ENCODE peak calls at places on chromosomes 1 and 21, in five cellular contexts. One of them, this sample, is unnamed. For H3K27me3 and H3K4me1, the result is how much of the 10 kb centered on the place peaks cover.

GRCh38 chr1:11316701-11317100 is 43.7 kb downstream of the UBIAD1 start:
- DNase-seq in Panc1: no peak
- DNase-seq in esophagus muscularis mucosa: no peak
- DNase-seq in aorta: no peak
- DNase-seq in DND-41: no peak
- DNase-seq in this sample: no peak

GRCh38 chr1:232891116-232891515 is 59.3 kb upstream of the NTPCR start:
- DNase-seq in Panc1: no peak
- DNase-seq in esophagus muscularis mucosa: no peak
- DNase-seq in DND-41: no peak
- DNase-seq in aorta: no peak
- DNase-seq in this sample: no peak

GRCh38 chr1:72557446-72558049 is 275.2 kb upstream of the NEGR1 start:
- DNase-seq in aorta: no peak
- DNase-seq in esophagus muscularis mucosa: no peak
- DNase-seq in Panc1: no peak
- DNase-seq in DND-41: peak
- DNase-seq in this sample: no peak

GRCh38 chr21:42991992-42992740 is 17.8 kb downstream of the PKNOX1 start:
- DNase-seq in Panc1: no peak
- DNase-seq in aorta: no peak
- DNase-seq in esophagus muscularis mucosa: peak
- DNase-seq in DND-41: no peak
- DNase-seq in this sample: no peak

GRCh38 chr21:36710729-36711048 is 11.8 kb downstream of the SIM2 start:
- DNase-seq in DND-41: no peak
- DNase-seq in aorta: peak
- DNase-seq in Panc1: no peak
- DNase-seq in esophagus muscularis mucosa: no peak
- DNase-seq in this sample: no peak

GRCh38 chr1:198713081-198713480 is 74.2 kb downstream of the PTPRC start:
- DNase-seq in Panc1: peak
- DNase-seq in DND-41: no peak
- DNase-seq in esophagus muscularis mucosa: no peak
- DNase-seq in aorta: no peak
- DNase-seq in this sample: no peak

GRCh38 chr1:225911207-225912130 is 12.6 kb downstream of the PYCR2 start:
- DNase-seq in DND-41: peak
- DNase-seq in Panc1: no peak
- DNase-seq in aorta: peak
- DNase-seq in esophagus muscularis mucosa: no peak
- DNase-seq in this sample: peak

GRCh38 chr1:247241687-247242086 is 14.2 kb upstream of the VN1R5 start:
- DNase-seq in esophagus muscularis mucosa: no peak
- DNase-seq in Panc1: no peak
- DNase-seq in DND-41: no peak
- DNase-seq in aorta: no peak
- DNase-seq in this sample: no peak

GRCh38 chr1:151905070-151905442 is 4.3 kb downstream of the THEM4 start:
- DNase-seq in esophagus muscularis mucosa: no peak
- DNase-seq in DND-41: no peak
- DNase-seq in Panc1: no peak
- DNase-seq in aorta: no peak
- DNase-seq in this sample: peak

GRCh38 chr1:115296981-115297380 is 41.1 kb downstream of the NGF start:
- DNase-seq in DND-41: no peak
- DNase-seq in Panc1: no peak
- DNase-seq in esophagus muscularis mucosa: no peak
- DNase-seq in aorta: no peak
- DNase-seq in this sample: no peak

GRCh38 chr1:184974837-184975115 is 468 bp upstream of the NIBAN1 start:
- DNase-seq in Panc1: no peak
- DNase-seq in DND-41: no peak
- DNase-seq in esophagus muscularis mucosa: no peak
- DNase-seq in aorta: no peak
- DNase-seq in this sample: no peak

GRCh38 chr1:173865468-173866164 is 2.2 kb downstream of the GAS5 start:
- DNase-seq in aorta: no peak
- DNase-seq in esophagus muscularis mucosa: no peak
- DNase-seq in Panc1: no peak
- DNase-seq in DND-41: no peak
- DNase-seq in this sample: no peak

GRCh38 chr1:173868266-173869107 is at the start of gene ZBTB37:
- DNase-seq in Panc1: no peak
- DNase-seq in DND-41: peak
- DNase-seq in esophagus muscularis mucosa: peak
- DNase-seq in aorta: peak
- DNase-seq in this sample: peak

GRCh38 chr1:173867141-173867752 is 542 bp downstream of the GAS5 start:
- DNase-seq in aorta: peak
- DNase-seq in Panc1: no peak
- DNase-seq in DND-41: no peak
- DNase-seq in esophagus muscularis mucosa: no peak
- DNase-seq in this sample: no peak

GRCh38 chr1:173867753-173868265 is at the start of gene GAS5:
- DNase-seq in esophagus muscularis mucosa: peak
- DNase-seq in DND-41: peak
- DNase-seq in aorta: peak
- DNase-seq in Panc1: peak
- DNase-seq in this sample: peak

GRCh38 chr1:173866462-173866861 is 1.3 kb downstream of the GAS5 start:
- DNase-seq in Panc1: no peak
- DNase-seq in esophagus muscularis mucosa: no peak
- DNase-seq in DND-41: no peak
- DNase-seq in aorta: no peak
- DNase-seq in this sample: no peak
- H3K27ac ChIP-seq in Panc1: peak
- H3K27ac ChIP-seq in esophagus muscularis mucosa: peak
- H3K27ac ChIP-seq in DND-41: peak
- H3K27ac ChIP-seq in aorta: no peak
- H3K27ac ChIP-seq in this sample: peak

GRCh38 chr1:233965856-233966255 is 61.4 kb downstream of the SLC35F3 start:
- DNase-seq in esophagus muscularis mucosa: peak
- DNase-seq in Panc1: no peak
- DNase-seq in aorta: no peak
- DNase-seq in DND-41: no peak
- DNase-seq in this sample: no peak

GRCh38 chr1:233959089-233959488 is 54.6 kb downstream of the SLC35F3 start:
- DNase-seq in esophagus muscularis mucosa: no peak
- DNase-seq in aorta: no peak
- DNase-seq in Panc1: no peak
- DNase-seq in DND-41: no peak
- DNase-seq in this sample: no peak

GRCh38 chr1:233962878-233963277 is 58.4 kb downstream of the SLC35F3 start:
- DNase-seq in DND-41: no peak
- DNase-seq in aorta: no peak
- DNase-seq in esophagus muscularis mucosa: no peak
- DNase-seq in Panc1: no peak
- DNase-seq in this sample: no peak

GRCh38 chr1:233957691-233958090 is 53.2 kb downstream of the SLC35F3 start:
- DNase-seq in DND-41: no peak
- DNase-seq in aorta: no peak
- DNase-seq in Panc1: no peak
- DNase-seq in esophagus muscularis mucosa: no peak
- DNase-seq in this sample: no peak

GRCh38 chr1:233959971-233960710 is 55.7 kb downstream of the SLC35F3 start:
- DNase-seq in DND-41: no peak
- DNase-seq in aorta: no peak
- DNase-seq in Panc1: no peak
- DNase-seq in esophagus muscularis mucosa: no peak
- DNase-seq in this sample: no peak
- H3K27me3 ChIP-seq in DND-41: under half
- H3K27me3 ChIP-seq in aorta: under half
- H3K27me3 ChIP-seq in Panc1: under half
- H3K27me3 ChIP-seq in esophagus muscularis mucosa: under half
- H3K27me3 ChIP-seq in this sample: under half

GRCh38 chr1:230127105-230128054 is 60.3 kb downstream of the GALNT2 start:
- DNase-seq in DND-41: peak
- DNase-seq in Panc1: no peak
- DNase-seq in esophagus muscularis mucosa: no peak
- DNase-seq in aorta: no peak
- DNase-seq in this sample: peak
- H3K4me1 ChIP-seq in DND-41: half or more
- H3K4me1 ChIP-seq in Panc1: under half
- H3K4me1 ChIP-seq in esophagus muscularis mucosa: half or more
- H3K4me1 ChIP-seq in aorta: under half
- H3K4me1 ChIP-seq in this sample: under half

GRCh38 chr1:158011714-158012113 is 18.3 kb downstream of the KIRREL1 start:
- DNase-seq in aorta: no peak
- DNase-seq in DND-41: no peak
- DNase-seq in esophagus muscularis mucosa: no peak
- DNase-seq in Panc1: no peak
- DNase-seq in this sample: no peak
- H3K27ac ChIP-seq in aorta: peak
- H3K27ac ChIP-seq in DND-41: no peak
- H3K27ac ChIP-seq in esophagus muscularis mucosa: peak
- H3K27ac ChIP-seq in Panc1: peak
- H3K27ac ChIP-seq in this sample: no peak

GRCh38 chr21:26850116-26850643 is 5.0 kb upstream of the ADAMTS1 start:
- DNase-seq in esophagus muscularis mucosa: no peak
- DNase-seq in DND-41: no peak
- DNase-seq in Panc1: no peak
- DNase-seq in aorta: no peak
- DNase-seq in this sample: no peak
- H3K27me3 ChIP-seq in esophagus muscularis mucosa: under half
- H3K27me3 ChIP-seq in DND-41: under half
- H3K27me3 ChIP-seq in Panc1: under half
- H3K27me3 ChIP-seq in aorta: under half
- H3K27me3 ChIP-seq in this sample: under half

DNA sequence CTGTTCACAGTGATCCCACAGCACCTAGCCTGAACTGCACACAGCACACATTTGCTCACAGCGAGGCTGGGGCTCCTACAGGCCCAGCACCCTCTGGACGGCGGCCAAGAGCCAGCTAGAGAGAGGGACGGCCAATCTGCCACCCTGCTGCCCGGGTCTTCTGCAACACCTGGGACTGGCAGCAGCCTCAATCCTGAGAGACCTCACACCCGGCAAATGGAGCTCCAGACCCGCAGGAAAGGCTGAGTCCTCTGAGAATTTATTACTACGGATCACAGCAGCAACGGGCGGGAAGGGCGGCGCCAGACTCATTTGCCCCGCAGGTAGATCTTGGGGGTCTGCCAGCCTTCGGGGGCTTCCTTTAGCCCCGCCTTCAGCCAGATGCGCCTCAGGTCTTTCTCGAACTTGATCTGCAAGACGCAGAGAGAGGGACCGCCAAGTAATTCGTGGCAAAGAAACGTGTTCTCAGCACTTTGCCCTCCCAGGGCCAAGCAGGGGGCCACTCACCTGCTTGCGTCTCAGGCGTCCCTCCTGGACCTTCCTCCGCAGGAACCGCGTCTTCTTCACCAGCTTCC is 1.4 kb downstream of the AURKAIP1 start:
- DNase-seq in esophagus muscularis mucosa: no peak
- DNase-seq in Panc1: no peak
- DNase-seq in DND-41: no peak
- DNase-seq in aorta: no peak
- DNase-seq in this sample: no peak
- H3K4me1 ChIP-seq in esophagus muscularis mucosa: under half
- H3K4me1 ChIP-seq in Panc1: under half
- H3K4me1 ChIP-seq in DND-41: under half
- H3K4me1 ChIP-seq in aorta: under half
- H3K4me1 ChIP-seq in this sample: under half